ENCODE peak calls at places on chromosomes 13 and 19, in nine cellular contexts. B is transverse colon; W is left lung; Q is fibroblast of lung; Y is tibial nerve; M is CD8-positive, alpha-beta T cell; V is small intestine; O is GM23248; U is psoas muscle. X is an unnamed sample.

GRCh38 chr13:44396963-44397580 is 23.4 kb downstream of the SERP2 start:
- DNase-seq in O (no peak), W (no peak), Y (no peak), B (no peak), Q (peak), U (peak), M (no peak), V (no peak), X (no peak)

GRCh38 chr13:101552797-101553196 is 100.3 kb downstream of the ITGBL1 start:
- DNase-seq in B (no peak), V (no peak), Y (no peak), M (no peak), U (no peak), W (no peak), Q (peak), O (peak), X (no peak)

GRCh38 chr13:27967203-27967735 is 1.8 kb downstream of the CDX2 start:
- DNase-seq in Y (no peak), W (no peak), M (no peak), V (peak), Q (no peak), B (no peak), O (no peak), U (no peak), X (no peak)

GRCh38 chr19:9075064-9075964 is 11.5 kb upstream of the OR1M1 start:
- DNase-seq in W (peak), O (peak), M (no peak), U (peak), V (peak), Q (peak), Y (peak), B (peak), X (peak)

GRCh38 chr19:34145741-34146202 is 26.5 kb upstream of the LSM14A start:
- DNase-seq in Q (peak), M (peak), W (no peak), O (peak), V (peak), B (peak), Y (no peak), U (no peak), X (no peak)

GRCh38 chr19:13796301-13797057 is 1.2 kb downstream of the ZSWIM4 start:
- DNase-seq in O (peak), B (peak), W (peak), Y (peak), U (peak), M (no peak), V (no peak), Q (peak), X (peak)

GRCh38 chr19:39163621-39164020 is 33.1 kb upstream of the NCCRP1 start:
- DNase-seq in V (no peak), U (no peak), O (no peak), B (no peak), M (no peak), Y (no peak), Q (no peak), W (no peak), X (no peak)

GRCh38 chr13:73879346-73880020 is 254.7 kb downstream of the KLF12 start:
- DNase-seq in W (no peak), Q (peak), U (no peak), M (no peak), Y (no peak), B (no peak), V (no peak), O (no peak), X (no peak)

GRCh38 chr13:110711778-110712070 is 1.8 kb upstream of the ING1 start:
- DNase-seq in M (no peak), Y (no peak), W (no peak), O (peak), U (no peak), V (peak), B (no peak), Q (peak), X (no peak)

GRCh38 chr13:105278797-105279425 is 1256.6 kb downstream of the EFNB2 start:
- DNase-seq in W (no peak), Y (no peak), V (no peak), B (no peak), Q (no peak), M (no peak), U (no peak), O (no peak), X (no peak)

GRCh38 chr19:52527134-52527953 is at the start of gene ZNF808:
- DNase-seq in Y (peak), Q (peak), V (peak), W (peak), B (peak), M (peak), U (peak), O (peak), X (peak)

GRCh38 chr19:47155141-47155540 is 24.5 kb downstream of the SAE1 start:
- DNase-seq in M (no peak), Q (peak), W (no peak), B (peak), Y (no peak), V (no peak), O (peak), U (no peak), X (no peak)

GRCh38 chr13:29523199-29523931 is 72.1 kb downstream of the SLC7A1 start:
- DNase-seq in W (no peak), O (peak), V (no peak), Q (peak), B (no peak), M (no peak), Y (peak), U (peak), X (peak)

GRCh38 chr19:10318807-10319426 is 3.1 kb upstream of the FDX2 start:
- DNase-seq in W (no peak), M (no peak), Q (no peak), O (no peak), U (no peak), B (no peak), Y (no peak), V (no peak), X (no peak)

GRCh38 chr13:29131159-29131558 is 311.0 kb downstream of the MTUS2 start:
- DNase-seq in O (no peak), M (no peak), V (no peak), W (no peak), Y (no peak), U (no peak), Q (no peak), B (no peak), X (no peak)

GRCh38 chr13:28059214-28059613 is 41.2 kb downstream of the FLT3 start:
- DNase-seq in O (peak), M (no peak), B (peak), U (no peak), W (no peak), V (peak), Y (no peak), Q (peak), X (no peak)

GRCh38 chr13:67390462-67391093 is 160.4 kb upstream of the PCDH9 start:
- DNase-seq in B (no peak), Y (no peak), O (no peak), U (no peak), W (no peak), V (no peak), M (no peak), Q (peak), X (no peak)

GRCh38 chr13:107003911-107004310 is 436.0 kb upstream of the ARGLU1 start:
- DNase-seq in W (no peak), M (no peak), B (no peak), Q (no peak), U (no peak), V (peak), Y (no peak), O (no peak), X (no peak)

GRCh38 chr13:25478186-25478585 is 106.4 kb downstream of the ATP8A2 start:
- DNase-seq in V (no peak), W (no peak), U (no peak), M (no peak), Q (peak), Y (no peak), B (no peak), O (no peak), X (no peak)

DNA sequence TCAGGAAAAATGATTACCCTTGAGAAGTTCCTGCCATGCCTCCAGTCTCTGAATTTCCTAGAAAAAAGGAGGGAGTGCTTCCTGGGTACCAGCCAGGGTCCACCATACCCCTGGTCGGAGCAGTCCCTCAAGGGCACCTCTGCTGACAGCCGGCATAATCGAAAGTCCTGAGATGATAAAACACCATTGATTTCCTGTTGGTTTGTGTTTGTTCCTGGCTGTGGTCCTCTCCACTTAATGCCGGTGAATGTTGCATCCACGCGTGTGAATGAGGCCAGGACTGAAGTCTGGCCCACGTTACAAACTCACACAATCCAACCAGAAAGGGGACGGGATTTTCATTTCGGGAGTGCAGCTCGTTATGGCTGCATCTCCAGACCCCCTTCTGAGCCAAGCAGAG is 262.2 kb downstream of the ZNF536 start:
- DNase-seq in Y (no peak), M (no peak), W (no peak), V (no peak), Q (no peak), U (no peak), O (no peak), B (no peak), X (no peak)
- H3K27ac ChIP-seq in Y (no peak), M (no peak), W (no peak), V (no peak), Q (no peak), U (no peak), O (no peak), B (no peak), X (no peak)

GRCh38 chr19:16619456-16619855 is 8.5 kb downstream of the MED26 start:
- DNase-seq in U (peak), W (no peak), B (no peak), Y (no peak), O (peak), M (no peak), Q (no peak), V (no peak), X (no peak)
- H3K27ac ChIP-seq in U (peak), W (no peak), B (no peak), Y (no peak), O (peak), M (no peak), Q (no peak), V (no peak), X (no peak)

GRCh38 chr13:37134411-37135041 is 29.1 kb upstream of the CSNK1A1L start:
- DNase-seq in M (no peak), Q (peak), O (peak), W (no peak), B (no peak), V (no peak), U (no peak), Y (no peak), X (no peak)

GRCh38 chr13:37138917-37139316 is 33.5 kb upstream of the CSNK1A1L start:
- DNase-seq in Y (no peak), O (peak), U (no peak), V (no peak), W (no peak), Q (no peak), M (no peak), B (no peak), X (no peak)

GRCh38 chr13:37136187-37136586 is 30.7 kb upstream of the CSNK1A1L start:
- DNase-seq in Y (no peak), B (no peak), M (no peak), V (no peak), O (peak), U (no peak), Q (no peak), W (no peak), X (no peak)

GRCh38 chr13:37138169-37138568 is 32.7 kb upstream of the CSNK1A1L start:
- DNase-seq in O (peak), B (no peak), Q (peak), V (no peak), Y (no peak), U (no peak), M (no peak), W (no peak), X (no peak)

GRCh38 chr13:37136633-37137032 is 31.2 kb upstream of the CSNK1A1L start:
- DNase-seq in U (no peak), B (no peak), V (no peak), Y (no peak), O (no peak), Q (no peak), W (no peak), M (no peak), X (no peak)
- H3K27ac ChIP-seq in U (no peak), B (no peak), V (no peak), Y (no peak), O (no peak), Q (no peak), W (no peak), M (no peak), X (no peak)

GRCh38 chr13:48231080-48231479 is 1.9 kb upstream of the ITM2B start:
- DNase-seq in O (no peak), M (no peak), Q (peak), B (no peak), U (no peak), W (no peak), Y (no peak), V (peak), X (no peak)

GRCh38 chr13:48233886-48234488 is 981 bp downstream of the ITM2B start:
- DNase-seq in O (peak), U (no peak), B (no peak), Y (no peak), W (no peak), Q (peak), M (no peak), V (peak), X (no peak)

GRCh38 chr13:48231948-48232347 is 1.1 kb upstream of the ITM2B start:
- DNase-seq in U (no peak), O (no peak), B (no peak), V (no peak), M (no peak), Q (no peak), Y (no peak), W (no peak), X (no peak)

GRCh38 chr13:48233097-48233885 is at the start of gene ITM2B:
- DNase-seq in Y (peak), U (peak), O (peak), M (peak), Q (peak), W (peak), B (peak), V (peak), X (peak)

GRCh38 chr13:48232420-48233096 is 448 bp upstream of the ITM2B start:
- DNase-seq in B (peak), V (peak), Q (no peak), W (no peak), O (peak), U (no peak), Y (no peak), M (no peak), X (no peak)
- H3K27ac ChIP-seq in B (peak), V (peak), Q (no peak), W (peak), O (no peak), U (peak), Y (peak), M (peak), X (peak)

GRCh38 chr13:49980266-49980665 is 16.6 kb upstream of the TRIM13 start:
- DNase-seq in B (no peak), O (no peak), U (no peak), Q (no peak), W (no peak), Y (no peak), M (no peak), V (no peak), X (no peak)
- H3K27ac ChIP-seq in B (no peak), O (no peak), U (no peak), Q (no peak), W (no peak), Y (no peak), M (no peak), V (no peak), X (no peak)

DNA sequence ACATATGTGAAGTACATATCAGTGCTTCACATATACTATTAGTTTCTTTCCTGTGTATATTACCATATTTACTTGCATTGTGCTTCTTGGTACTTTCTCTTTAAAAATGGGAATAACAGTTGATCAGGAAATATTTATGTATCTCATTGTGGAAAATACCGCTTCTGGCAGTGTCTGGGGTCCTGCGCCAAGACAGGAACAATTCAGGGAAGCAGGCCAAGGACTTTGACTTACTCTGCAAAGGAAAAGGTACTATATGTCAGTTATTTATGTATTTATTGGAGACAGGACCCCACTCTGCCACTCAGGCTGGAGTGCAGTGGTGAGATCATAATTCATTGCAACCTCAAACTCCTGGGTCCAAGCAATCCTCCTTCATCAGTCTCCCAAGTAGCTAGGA is 57.7 kb upstream of the NBEA start:
- DNase-seq in B (no peak), O (no peak), W (no peak), Q (no peak), Y (no peak), M (no peak), V (no peak), U (no peak), X (no peak)
- H3K27ac ChIP-seq in B (no peak), O (no peak), W (no peak), Q (no peak), Y (no peak), M (no peak), V (no peak), U (no peak), X (no peak)

GRCh38 chr19:40444181-40445005 is at the start of gene SERTAD3:
- DNase-seq in M (peak), B (peak), O (peak), W (peak), V (peak), U (peak), Q (peak), Y (peak), X (peak)
- H3K27ac ChIP-seq in M (peak), B (peak), O (peak), W (peak), V (peak), U (peak), Q (peak), Y (peak), X (peak)

DNA sequence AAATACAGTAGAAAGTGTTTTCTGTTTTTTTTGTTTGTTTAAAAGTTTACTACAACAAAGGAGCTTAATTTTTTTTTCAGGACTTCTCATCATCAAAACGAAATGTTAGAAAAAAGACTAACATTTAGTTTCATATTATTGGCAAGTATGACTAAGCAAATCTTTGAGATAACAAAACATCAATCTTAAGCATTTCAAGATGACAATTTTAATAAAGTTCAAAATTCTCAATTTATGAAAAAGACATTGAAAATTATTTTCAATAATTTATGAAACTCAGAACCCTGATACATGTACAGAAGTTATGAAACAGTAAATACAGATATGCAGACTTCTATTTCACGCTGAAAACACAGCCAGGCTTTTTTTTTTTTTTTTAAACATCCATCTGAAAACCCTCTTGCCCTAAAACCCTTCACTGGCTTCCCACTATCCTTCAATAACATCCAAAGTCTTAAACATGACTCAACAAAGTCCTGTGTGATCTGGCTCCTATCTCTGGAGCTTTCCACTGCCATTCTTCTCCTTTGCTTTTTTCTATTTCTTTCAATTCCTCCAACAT is 3.9 kb downstream of the RBM26 start:
- DNase-seq in V (no peak), B (no peak), W (no peak), M (no peak), Q (peak), O (peak), U (no peak), Y (no peak), X (no peak)
- H3K27ac ChIP-seq in V (no peak), B (no peak), W (peak), M (no peak), Q (no peak), O (no peak), U (peak), Y (no peak), X (no peak)

GRCh38 chr19:5827342-5827890 is 12.1 kb downstream of the FUT6 start:
- DNase-seq in Q (no peak), Y (no peak), B (no peak), M (no peak), U (no peak), W (no peak), V (no peak), O (no peak), X (no peak)

GRCh38 chr19:5826531-5827341 is 12.8 kb downstream of the FUT6 start:
- DNase-seq in V (peak), M (no peak), Q (peak), U (no peak), Y (no peak), B (peak), W (peak), O (peak), X (peak)

GRCh38 chr19:5823579-5824281 is 15.8 kb downstream of the FUT6 start:
- DNase-seq in B (peak), W (no peak), U (no peak), M (no peak), Q (no peak), O (no peak), V (peak), Y (no peak), X (peak)

GRCh38 chr19:5822181-5822844 is 17.2 kb downstream of the FUT6 start:
- DNase-seq in B (no peak), Y (no peak), O (no peak), V (no peak), W (no peak), U (no peak), M (no peak), Q (no peak), X (no peak)

GRCh38 chr19:5824791-5825577 is 14.5 kb downstream of the FUT6 start:
- DNase-seq in V (no peak), O (no peak), B (no peak), Q (no peak), U (no peak), W (no peak), M (no peak), Y (no peak), X (no peak)
- H3K27ac ChIP-seq in V (no peak), O (no peak), B (no peak), Q (no peak), U (no peak), W (no peak), M (no peak), Y (no peak), X (no peak)